ENCODE peak calls at places on chromosomes 12 and 14, in five cellular contexts. P is IMR-90, V is lower leg skin, D is lung, G is psoas muscle. K is an unnamed sample.
A peak's percentile ranks its signal among the peaks of the same experiment; 100 is the strongest.

GRCh38 chr14:105315211-105315721 is 718 bp downstream of the PACS2 start:
- DNase-seq in G (peak; percentile 70), P (no peak), D (no peak), V (peak; percentile 34), K (peak; percentile 34)

GRCh38 chr14:91202234-91202974 is 42.1 kb downstream of the GPR68 start:
- DNase-seq in P (no peak), G (peak; percentile 64), D (peak; percentile 51), V (peak; percentile 44), K (no peak)

GRCh38 chr14:32473476-32473875 is 144.4 kb downstream of the AKAP6 start:
- DNase-seq in D (peak; percentile 34), G (peak; percentile 68), P (no peak), V (peak; percentile 84), K (no peak)

GRCh38 chr14:32201816-32202467 is at the start of gene RNU6-7:
- DNase-seq in D (no peak), P (peak; percentile 17), V (no peak), G (peak; percentile 66), K (peak; percentile 53)

GRCh38 chr12:69898236-69898635 is 73.2 kb downstream of the MYRFL start:
- DNase-seq in G (no peak), V (no peak), P (peak; percentile 46), D (no peak), K (no peak)

GRCh38 chr12:6605425-6606330 is 1.5 kb downstream of the CHD4 start:
- DNase-seq in P (peak; percentile 37), D (no peak), G (peak; percentile 52), V (no peak), K (peak; percentile 40)

GRCh38 chr14:57371013-57371412 is 19.4 kb upstream of the NAA30 start:
- DNase-seq in V (no peak), D (no peak), P (no peak), G (no peak), K (no peak)

GRCh38 chr14:33733721-33734120 is 217.2 kb downstream of the EGLN3 start:
- DNase-seq in G (no peak), V (no peak), D (no peak), P (no peak), K (no peak)

GRCh38 chr12:27474344-27474743 is 27.8 kb downstream of the SMCO2 start:
- DNase-seq in D (no peak), P (peak; percentile 85), G (no peak), V (no peak), K (no peak)

GRCh38 chr14:95496111-95496681 is 20.3 kb downstream of the SYNE3 start:
- DNase-seq in V (no peak), P (no peak), D (no peak), G (no peak), K (peak; percentile 38)

GRCh38 chr14:95494456-95494855 is 22.0 kb downstream of the SYNE3 start:
- DNase-seq in P (no peak), G (no peak), V (no peak), D (no peak), K (peak; percentile 46)

GRCh38 chr14:95496690-95497241 is 19.7 kb downstream of the SYNE3 start:
- DNase-seq in V (no peak), G (no peak), D (no peak), P (peak; percentile 67), K (no peak)

GRCh38 chr14:95495093-95495492 is 21.4 kb downstream of the SYNE3 start:
- DNase-seq in G (no peak), V (no peak), P (no peak), D (no peak), K (no peak)

DNA sequence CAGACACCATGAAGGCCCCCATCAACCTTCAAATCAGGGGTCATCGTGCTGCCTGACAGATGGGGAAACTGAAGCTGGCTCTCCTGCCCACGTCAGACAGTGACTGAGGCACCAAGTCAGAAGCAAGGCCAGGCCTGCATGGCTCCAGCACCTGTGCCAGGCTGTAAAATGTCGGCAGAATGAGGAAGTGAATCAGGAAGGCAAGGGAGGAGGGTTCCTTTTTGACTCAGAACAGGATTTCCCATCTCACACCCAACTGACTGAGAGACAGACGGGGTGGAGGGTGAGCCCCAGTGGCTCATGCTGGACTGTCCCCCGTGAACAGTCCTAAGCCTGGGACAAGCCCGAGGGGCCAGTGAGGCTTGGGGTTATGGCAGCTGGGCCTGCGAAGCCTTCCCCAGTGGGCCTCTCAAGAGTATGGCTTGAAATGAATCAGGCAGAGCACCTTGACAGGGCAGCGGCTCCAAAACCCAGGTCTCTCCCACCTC is 20.9 kb downstream of the SYNE3 start:
- DNase-seq in V (no peak), G (no peak), P (no peak), D (no peak), K (peak; percentile 92)
- H3K4me3 ChIP-seq in V (no peak overlapping the region), G (no peak overlapping the region), P (no peak overlapping the region), D (no peak overlapping the region), K (peak overlapping the region; percentile 48)

DNA sequence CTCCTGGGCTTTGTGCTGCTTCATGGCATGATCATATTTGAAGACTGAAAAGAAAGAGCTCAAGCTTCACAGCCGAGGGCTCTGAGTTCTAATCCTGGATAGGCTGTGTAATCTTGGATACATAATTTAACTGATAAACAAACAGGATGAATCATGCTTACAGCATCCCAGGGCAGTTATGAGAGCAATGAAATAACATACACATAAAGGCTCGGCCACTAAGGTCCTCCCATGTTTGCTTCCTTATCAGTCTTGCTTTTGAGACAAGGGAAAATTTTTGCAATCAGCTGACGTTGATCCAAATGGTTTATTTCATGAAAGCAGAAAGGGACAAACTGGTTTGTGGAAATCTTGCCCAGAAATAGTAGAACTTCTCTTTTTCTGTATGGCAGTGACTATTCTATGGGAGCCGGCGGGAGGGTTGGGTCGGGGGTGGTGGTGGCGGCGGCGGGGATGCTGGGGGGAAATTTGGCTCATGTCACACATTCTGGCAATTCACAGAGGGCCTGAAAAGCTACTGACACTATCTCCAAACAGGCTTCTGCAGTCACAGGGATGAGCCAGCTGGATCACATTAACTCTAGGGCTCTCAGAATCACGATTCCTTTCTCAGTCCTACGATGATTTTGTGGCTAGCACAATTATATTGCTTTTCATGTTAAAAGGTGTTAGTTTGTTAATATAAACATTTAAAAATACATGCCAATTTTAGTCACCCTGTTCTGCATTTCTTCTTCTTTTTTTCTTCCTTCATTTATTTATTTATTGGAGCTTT is 124.5 kb downstream of the SLC8A3 start:
- DNase-seq in G (no peak), P (peak; percentile 8), V (no peak), D (no peak), K (no peak)
- TF ChIP-seq CTCF in G (no peak), P (no peak), V (no peak), D (no peak), K (no peak)

GRCh38 chr12:109291117-109291516 is 18.0 kb downstream of the FOXN4 start:
- DNase-seq in G (no peak), D (no peak), P (no peak), V (no peak), K (no peak)
- H3K4me3 ChIP-seq in G (peak overlapping the region; percentile 55), D (no peak overlapping the region), P (no peak overlapping the region), V (no peak overlapping the region), K (no peak overlapping the region)

GRCh38 chr12:128339121-128339520 is 72.2 kb downstream of the TMEM132C start:
- DNase-seq in G (no peak), D (no peak), P (no peak), V (no peak), K (no peak)
- TF ChIP-seq CTCF in G (no peak), D (no peak), P (no peak), V (no peak), K (no peak)